ENCODE peak calls at places on chromosomes 2 and 18, in seven cellular contexts. J is cardiac muscle cell, F is caudate nucleus, W is IMR-90, V is colonic mucosa, L is heart right ventricle, H is esophagus squamous epithelium. E is an unnamed sample.
A peak's percentile ranks its signal among the peaks of the same experiment; 100 is the strongest.

GRCh38 chr2:38876407-38876806 is 631 bp downstream of the MORN2 start:
- DNase-seq in J (no peak), F (no peak), W (no peak), V (no peak), L (no peak), H (no peak), E (no peak)

GRCh38 chr2:120053891-120054290 is 41.0 kb downstream of the EPB41L5 start:
- DNase-seq in J (no peak), F (no peak), W (peak; percentile 21), V (no peak), L (no peak), H (no peak), E (no peak)

GRCh38 chr2:39492095-39492590 is 55.1 kb upstream of the MAP4K3 start:
- DNase-seq in J (peak; percentile 95), F (no peak), W (peak; percentile 98), V (no peak), L (no peak), H (no peak), E (peak; percentile 94)

GRCh38 chr2:94982661-94983060 is 42.8 kb upstream of the MAL start:
- DNase-seq in J (peak; percentile 13), F (no peak), W (peak; percentile 32), V (no peak), L (no peak), H (no peak), E (no peak)

GRCh38 chr18:7272268-7273049 is 41.6 kb downstream of the LRRC30 start:
- DNase-seq in J (peak; percentile 88), F (peak; percentile 51), W (peak; percentile 61), V (peak; percentile 34), L (peak; percentile 66), H (no peak), E (peak; percentile 77)

GRCh38 chr2:100682536-100682935 is 119.7 kb downstream of the PDCL3 start:
- DNase-seq in J (no peak), F (no peak), W (no peak), V (no peak), L (no peak), H (no peak), E (no peak)

GRCh38 chr2:108139521-108139920 is 100.2 kb upstream of the SULT1C3 start:
- DNase-seq in J (peak; percentile 14), F (no peak), W (peak; percentile 13), V (no peak), L (no peak), H (no peak), E (peak; percentile 61)

GRCh38 chr2:197804758-197805597 is 585 bp downstream of the PLCL1 start:
- DNase-seq in J (peak; percentile 42), F (no peak), W (peak; percentile 6), V (peak; percentile 29), L (peak; percentile 27), H (no peak), E (peak; percentile 29)

GRCh38 chr2:39546937-39547336 is 109.9 kb upstream of the MAP4K3 start:
- DNase-seq in J (no peak), F (no peak), W (peak; percentile 42), V (no peak), L (no peak), H (no peak), E (no peak)

GRCh38 chr18:42654561-42654960 is 460.9 kb downstream of the RIT2 start:
- DNase-seq in J (peak; percentile 42), F (no peak), W (no peak), V (no peak), L (no peak), H (no peak), E (no peak)

GRCh38 chr2:23460228-23460627 is 75.2 kb downstream of the KLHL29 start:
- DNase-seq in J (peak; percentile 34), F (no peak), W (peak; percentile 47), V (no peak), L (no peak), H (no peak), E (no peak)

GRCh38 chr2:98914713-98915580 is 21.1 kb downstream of the CRACDL start:
- DNase-seq in J (no peak), F (no peak), W (no peak), V (no peak), L (no peak), H (no peak), E (no peak)

GRCh38 chr2:177550264-177551200 is 158.0 kb downstream of the AGPS start:
- DNase-seq in J (peak; percentile 70), F (no peak), W (peak; percentile 65), V (no peak), L (no peak), H (no peak), E (no peak)

GRCh38 chr18:887716-888115 is 17.0 kb upstream of the ADCYAP1 start:
- DNase-seq in J (no peak), F (no peak), W (no peak), V (no peak), L (no peak), H (no peak), E (no peak)

GRCh38 chr2:109447811-109448210 is 166.0 kb downstream of the SEPTIN10 start:
- DNase-seq in J (no peak), F (no peak), W (no peak), V (no peak), L (no peak), H (no peak), E (no peak)

GRCh38 chr2:11038641-11039040 is 116.6 kb upstream of the SLC66A3 start:
- DNase-seq in J (no peak), F (no peak), W (no peak), V (no peak), L (no peak), H (no peak), E (no peak)

GRCh38 chr2:241217320-241218031 is 29.0 kb downstream of the ANO7 start:
- DNase-seq in J (peak; percentile 81), F (peak; percentile 69), W (peak; percentile 72), V (peak; percentile 60), L (peak; percentile 69), H (no peak), E (peak; percentile 19)

GRCh38 chr2:219736196-219736595 is 108.8 kb downstream of the SLC4A3 start:
- DNase-seq in J (peak; percentile 87), F (no peak), W (peak; percentile 81), V (peak; percentile 22), L (no peak), H (no peak), E (peak; percentile 35)

GRCh38 chr2:198356157-198356556 is 551.8 kb downstream of the PLCL1 start:
- DNase-seq in J (no peak), F (no peak), W (no peak), V (no peak), L (no peak), H (no peak), E (no peak)

DNA sequence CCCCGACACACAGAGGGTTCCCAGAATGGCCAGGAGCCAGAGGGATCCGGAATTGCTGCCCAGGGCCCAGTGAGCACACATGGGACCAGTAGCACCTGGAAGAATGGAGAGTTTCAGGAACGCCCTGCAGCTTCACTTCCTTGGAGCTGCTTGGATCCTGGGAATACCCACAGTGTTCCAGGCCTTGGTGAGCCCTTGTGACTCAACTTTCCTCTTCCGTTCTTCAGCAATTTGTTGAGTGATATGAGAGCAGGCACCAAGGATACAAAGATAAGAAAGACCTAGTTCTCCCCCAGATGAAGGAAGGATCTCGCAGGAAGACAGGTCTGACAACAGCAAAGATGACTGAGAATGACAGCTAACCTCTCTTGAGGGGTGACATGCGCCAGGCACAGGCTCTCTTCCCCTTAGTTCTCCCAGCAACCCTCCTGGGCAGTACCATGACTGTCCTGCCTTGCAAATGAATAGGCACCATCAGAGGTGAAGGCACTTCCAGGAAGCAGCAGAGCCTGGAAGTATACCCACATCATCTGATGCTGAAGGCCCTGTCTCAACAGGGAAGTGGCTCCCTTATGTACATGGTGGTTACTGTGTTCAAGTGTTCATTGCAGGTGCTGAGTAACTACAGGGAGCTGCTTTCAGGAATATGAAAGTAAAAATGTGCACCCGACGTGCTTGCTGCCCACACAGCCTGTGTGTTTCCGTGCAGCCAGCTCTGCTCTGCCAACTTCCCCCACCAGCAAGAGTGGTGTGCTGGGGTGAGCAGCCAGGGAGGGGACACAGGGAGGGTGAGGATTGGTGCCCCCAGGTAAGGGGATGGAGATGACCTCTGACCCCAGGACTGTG is 116.2 kb downstream of the STPG4 start:
- DNase-seq in J (no peak), F (no peak), W (no peak), V (no peak), L (no peak), H (no peak), E (peak; percentile 79)
- H3K27ac ChIP-seq in J (no peak overlapping the region), F (peak overlapping the region; percentile 94), W (peak overlapping the region; percentile 27), V (no peak overlapping the region), L (no peak overlapping the region), H (peak overlapping the region; percentile 81), E (peak overlapping the region; percentile 90)

GRCh38 chr2:28654286-28654980 is 97.2 kb upstream of the PPP1CB start:
- DNase-seq in J (peak; percentile 37), F (no peak), W (no peak), V (no peak), L (no peak), H (no peak), E (no peak)
- H3K27ac ChIP-seq in J (no peak overlapping the region), F (no peak overlapping the region), W (no peak overlapping the region), V (peak overlapping the region; percentile 19), L (no peak overlapping the region), H (no peak overlapping the region), E (no peak overlapping the region)

DNA sequence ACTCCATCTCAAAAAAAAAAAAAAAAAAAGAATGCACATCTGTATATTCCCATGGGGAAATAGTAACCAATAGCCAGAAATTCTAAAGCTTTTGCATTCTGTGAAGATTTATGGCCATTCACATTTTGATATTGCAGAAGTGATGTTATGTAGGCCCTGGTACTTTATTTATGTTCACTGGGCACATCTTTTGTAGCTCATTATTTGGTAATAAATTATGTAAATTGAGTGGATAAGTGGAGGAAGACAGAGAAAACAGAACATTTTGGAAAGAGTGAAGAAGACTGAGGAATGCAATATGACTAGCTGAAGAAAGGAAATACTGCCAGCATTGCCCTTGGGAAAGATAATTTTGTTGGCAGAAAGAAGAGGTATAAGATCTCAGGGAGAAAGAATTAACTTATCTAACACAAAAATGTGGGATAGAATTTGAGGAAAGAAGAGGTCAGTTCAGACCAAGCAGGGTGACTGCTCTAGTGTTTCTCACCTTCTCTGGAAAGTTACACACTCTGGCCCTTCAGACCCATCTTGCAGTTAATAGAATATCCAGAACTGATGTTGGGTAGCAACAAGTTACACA is 118.8 kb downstream of the TTC27 start:
- DNase-seq in J (peak; percentile 60), F (no peak), W (no peak), V (no peak), L (no peak), H (no peak), E (no peak)
- H3K27ac ChIP-seq in J (no peak overlapping the region), F (no peak overlapping the region), W (no peak overlapping the region), V (no peak overlapping the region), L (no peak overlapping the region), H (no peak overlapping the region), E (no peak overlapping the region)

DNA sequence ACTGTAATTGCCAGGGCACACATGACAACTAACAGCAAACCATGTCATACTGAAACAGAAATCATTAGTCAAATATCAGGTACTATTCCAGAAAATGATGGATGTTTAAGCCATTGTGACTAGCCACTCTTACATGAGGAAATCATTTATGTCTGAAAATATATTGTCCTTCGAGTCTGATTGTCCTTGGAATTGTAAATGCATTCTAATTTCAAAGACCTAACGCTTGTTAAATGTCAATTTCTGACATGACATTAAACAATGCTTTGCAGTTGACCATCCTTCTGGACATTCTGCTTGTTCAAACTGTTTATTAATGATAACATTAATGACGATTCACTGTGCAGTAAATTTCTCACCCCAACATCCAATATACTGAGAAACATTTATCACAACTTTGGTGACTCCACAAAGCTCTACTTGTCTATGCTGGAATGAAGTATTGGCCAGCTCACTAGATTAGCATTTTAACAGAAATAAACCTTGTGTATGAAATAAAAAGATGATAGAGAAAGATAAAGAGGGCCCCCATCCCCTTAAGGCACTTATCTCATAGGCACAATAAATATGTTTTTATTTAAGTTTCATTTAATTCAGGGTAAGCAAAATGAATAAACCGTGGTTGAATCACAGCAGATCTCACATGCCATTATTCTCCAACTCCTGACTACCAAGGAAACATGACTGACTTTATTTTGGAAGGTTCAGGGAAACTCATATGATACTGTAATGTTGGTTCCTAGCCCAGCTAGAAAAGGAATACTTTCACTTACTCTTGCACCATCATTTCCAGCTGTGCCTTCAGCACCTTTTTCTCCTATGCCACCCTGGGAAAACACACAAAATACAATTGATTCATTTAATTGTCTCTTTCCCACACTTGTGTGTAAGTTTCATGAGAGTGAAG is 82.3 kb downstream of the COL3A1 start:
- DNase-seq in J (no peak), F (no peak), W (peak; percentile 48), V (no peak), L (no peak), H (no peak), E (no peak)
- H3K27ac ChIP-seq in J (no peak overlapping the region), F (no peak overlapping the region), W (no peak overlapping the region), V (no peak overlapping the region), L (no peak overlapping the region), H (no peak overlapping the region), E (no peak overlapping the region)